ENCODE peak calls at places on chromosomes 11 and 22, in five cellular contexts. One of them, this sample, is unnamed.

GRCh38 chr11:62664405-62665074 is 470 bp downstream of the C11orf98 start:
- DNase-seq in AG10803: peak
- DNase-seq in GM12865: peak
- DNase-seq in prostate gland: no peak
- DNase-seq in astrocyte of the spinal cord: no peak
- DNase-seq in this sample: peak

GRCh38 chr11:5600374-5600851 is 4.0 kb downstream of the TRIM6 start:
- DNase-seq in AG10803: peak
- DNase-seq in GM12865: peak
- DNase-seq in astrocyte of the spinal cord: peak
- DNase-seq in prostate gland: peak
- DNase-seq in this sample: peak

GRCh38 chr11:124917115-124917637 is 1.9 kb upstream of the HEPN1 start:
- DNase-seq in GM12865: no peak
- DNase-seq in AG10803: peak
- DNase-seq in astrocyte of the spinal cord: peak
- DNase-seq in prostate gland: no peak
- DNase-seq in this sample: peak

GRCh38 chr11:44138980-44139379 is 43.5 kb downstream of the EXT2 start:
- DNase-seq in astrocyte of the spinal cord: no peak
- DNase-seq in AG10803: no peak
- DNase-seq in GM12865: no peak
- DNase-seq in prostate gland: no peak
- DNase-seq in this sample: peak

GRCh38 chr11:95065336-95065735 is 1.4 kb upstream of the SRSF8 start:
- DNase-seq in prostate gland: no peak
- DNase-seq in GM12865: no peak
- DNase-seq in AG10803: no peak
- DNase-seq in astrocyte of the spinal cord: no peak
- DNase-seq in this sample: no peak

GRCh38 chr11:75773595-75774353 is 5.2 kb downstream of the DGAT2 start:
- DNase-seq in GM12865: peak
- DNase-seq in astrocyte of the spinal cord: no peak
- DNase-seq in AG10803: no peak
- DNase-seq in prostate gland: no peak
- DNase-seq in this sample: no peak

GRCh38 chr11:59761985-59762384 is 6.8 kb downstream of the STX3 start:
- DNase-seq in astrocyte of the spinal cord: no peak
- DNase-seq in prostate gland: no peak
- DNase-seq in GM12865: no peak
- DNase-seq in AG10803: no peak
- DNase-seq in this sample: no peak

GRCh38 chr11:14232652-14233051 is 126.3 kb downstream of the RRAS2 start:
- DNase-seq in prostate gland: no peak
- DNase-seq in AG10803: no peak
- DNase-seq in astrocyte of the spinal cord: no peak
- DNase-seq in GM12865: no peak
- DNase-seq in this sample: no peak

GRCh38 chr11:65743928-65744698 is 23.5 kb upstream of the RNASEH2C start:
- DNase-seq in GM12865: peak
- DNase-seq in prostate gland: no peak
- DNase-seq in AG10803: peak
- DNase-seq in astrocyte of the spinal cord: peak
- DNase-seq in this sample: peak

GRCh38 chr11:130525307-130525706 is 76.9 kb downstream of the ADAMTS15 start:
- DNase-seq in GM12865: no peak
- DNase-seq in astrocyte of the spinal cord: no peak
- DNase-seq in prostate gland: no peak
- DNase-seq in AG10803: no peak
- DNase-seq in this sample: no peak

GRCh38 chr11:117552626-117553025 is 225.0 kb downstream of the CEP164 start:
- DNase-seq in AG10803: no peak
- DNase-seq in prostate gland: no peak
- DNase-seq in astrocyte of the spinal cord: no peak
- DNase-seq in GM12865: no peak
- DNase-seq in this sample: no peak

GRCh38 chr22:23002612-23003180 is 67.6 kb upstream of the GNAZ start:
- DNase-seq in astrocyte of the spinal cord: no peak
- DNase-seq in AG10803: no peak
- DNase-seq in GM12865: no peak
- DNase-seq in prostate gland: no peak
- DNase-seq in this sample: no peak

GRCh38 chr11:44349328-44349727 is 39.4 kb upstream of the ALX4 start:
- DNase-seq in AG10803: no peak
- DNase-seq in GM12865: no peak
- DNase-seq in prostate gland: no peak
- DNase-seq in astrocyte of the spinal cord: no peak
- DNase-seq in this sample: no peak

GRCh38 chr11:65411681-65412070 is 10.9 kb upstream of the NEAT1 start:
- DNase-seq in AG10803: no peak
- DNase-seq in astrocyte of the spinal cord: no peak
- DNase-seq in prostate gland: no peak
- DNase-seq in GM12865: no peak
- DNase-seq in this sample: no peak

GRCh38 chr11:69394234-69394891 is 87.1 kb upstream of the LINC01488 start:
- DNase-seq in AG10803: no peak
- DNase-seq in prostate gland: no peak
- DNase-seq in GM12865: no peak
- DNase-seq in astrocyte of the spinal cord: no peak
- DNase-seq in this sample: no peak

GRCh38 chr22:19806213-19807160 is 45.9 kb downstream of the TBX1 start:
- DNase-seq in GM12865: no peak
- DNase-seq in AG10803: no peak
- DNase-seq in prostate gland: peak
- DNase-seq in astrocyte of the spinal cord: no peak
- DNase-seq in this sample: peak

GRCh38 chr11:68976095-68976494 is 4.7 kb downstream of the MRGPRD start:
- DNase-seq in AG10803: no peak
- DNase-seq in astrocyte of the spinal cord: no peak
- DNase-seq in GM12865: no peak
- DNase-seq in prostate gland: no peak
- DNase-seq in this sample: no peak

GRCh38 chr11:60169264-60169915 is 13.5 kb downstream of the MS4A6A start:
- DNase-seq in prostate gland: no peak
- DNase-seq in astrocyte of the spinal cord: peak
- DNase-seq in GM12865: peak
- DNase-seq in AG10803: no peak
- DNase-seq in this sample: no peak

GRCh38 chr11:10192036-10192435 is 102.0 kb downstream of the SBF2 start:
- DNase-seq in GM12865: no peak
- DNase-seq in astrocyte of the spinal cord: no peak
- DNase-seq in prostate gland: no peak
- DNase-seq in AG10803: peak
- DNase-seq in this sample: peak

GRCh38 chr11:68979931-68980775 is 633 bp downstream of the MRGPRD start:
- DNase-seq in GM12865: no peak
- DNase-seq in AG10803: no peak
- DNase-seq in astrocyte of the spinal cord: no peak
- DNase-seq in prostate gland: no peak
- DNase-seq in this sample: no peak

GRCh38 chr22:20949698-20950183 is 17.3 kb upstream of the AIFM3 start:
- DNase-seq in AG10803: no peak
- DNase-seq in astrocyte of the spinal cord: no peak
- DNase-seq in GM12865: no peak
- DNase-seq in prostate gland: no peak
- DNase-seq in this sample: no peak

GRCh38 chr11:35982061-35982460 is 38.2 kb downstream of the LDLRAD3 start:
- DNase-seq in astrocyte of the spinal cord: no peak
- DNase-seq in GM12865: no peak
- DNase-seq in AG10803: no peak
- DNase-seq in prostate gland: no peak
- DNase-seq in this sample: no peak

GRCh38 chr11:93512965-93513667 is 30.1 kb downstream of the SMCO4 start:
- DNase-seq in prostate gland: no peak
- DNase-seq in GM12865: no peak
- DNase-seq in AG10803: no peak
- DNase-seq in astrocyte of the spinal cord: no peak
- DNase-seq in this sample: no peak

GRCh38 chr22:44147821-44148574 is 32.7 kb upstream of the PARVG start:
- DNase-seq in prostate gland: no peak
- DNase-seq in astrocyte of the spinal cord: peak
- DNase-seq in AG10803: peak
- DNase-seq in GM12865: no peak
- DNase-seq in this sample: no peak

GRCh38 chr22:47059701-47060161 is 297.3 kb downstream of the TBC1D22A start:
- DNase-seq in prostate gland: no peak
- DNase-seq in AG10803: peak
- DNase-seq in GM12865: peak
- DNase-seq in astrocyte of the spinal cord: peak
- DNase-seq in this sample: no peak

GRCh38 chr11:134569195-134569594 is 157.2 kb upstream of the B3GAT1 start:
- DNase-seq in astrocyte of the spinal cord: no peak
- DNase-seq in prostate gland: no peak
- DNase-seq in AG10803: no peak
- DNase-seq in GM12865: no peak
- DNase-seq in this sample: no peak

GRCh38 chr11:1015826-1016565 is 20.5 kb downstream of the MUC6 start:
- DNase-seq in astrocyte of the spinal cord: no peak
- DNase-seq in AG10803: no peak
- DNase-seq in GM12865: no peak
- DNase-seq in prostate gland: no peak
- DNase-seq in this sample: no peak

GRCh38 chr22:44193537-44193896 is 12.8 kb downstream of the PARVG start:
- DNase-seq in astrocyte of the spinal cord: no peak
- DNase-seq in AG10803: no peak
- DNase-seq in GM12865: peak
- DNase-seq in prostate gland: no peak
- DNase-seq in this sample: no peak

GRCh38 chr11:130598433-130598832 is 150.0 kb downstream of the ADAMTS15 start:
- DNase-seq in astrocyte of the spinal cord: no peak
- DNase-seq in GM12865: no peak
- DNase-seq in AG10803: no peak
- DNase-seq in prostate gland: no peak
- DNase-seq in this sample: no peak

GRCh38 chr11:113114452-113115027 is 153.3 kb downstream of the NCAM1 start:
- DNase-seq in GM12865: peak
- DNase-seq in AG10803: peak
- DNase-seq in astrocyte of the spinal cord: peak
- DNase-seq in prostate gland: peak
- DNase-seq in this sample: peak

GRCh38 chr11:107457205-107457557 is 444 bp downstream of the CWF19L2 start:
- DNase-seq in prostate gland: no peak
- DNase-seq in AG10803: no peak
- DNase-seq in astrocyte of the spinal cord: no peak
- DNase-seq in GM12865: peak
- DNase-seq in this sample: no peak

GRCh38 chr11:118132385-118133151 is 20.1 kb downstream of the SCN4B start:
- DNase-seq in AG10803: no peak
- DNase-seq in prostate gland: no peak
- DNase-seq in GM12865: no peak
- DNase-seq in astrocyte of the spinal cord: no peak
- DNase-seq in this sample: no peak

GRCh38 chr11:11389238-11389637 is 36.2 kb upstream of the CSNK2A3 start:
- DNase-seq in prostate gland: no peak
- DNase-seq in AG10803: no peak
- DNase-seq in astrocyte of the spinal cord: no peak
- DNase-seq in GM12865: no peak
- DNase-seq in this sample: no peak

GRCh38 chr11:83941050-83941449 is 654.9 kb upstream of the CCDC90B start:
- DNase-seq in prostate gland: no peak
- DNase-seq in astrocyte of the spinal cord: no peak
- DNase-seq in GM12865: no peak
- DNase-seq in AG10803: no peak
- DNase-seq in this sample: no peak

GRCh38 chr11:66866420-66867010 is 9.7 kb downstream of the LRFN4 start:
- DNase-seq in astrocyte of the spinal cord: no peak
- DNase-seq in prostate gland: no peak
- DNase-seq in GM12865: no peak
- DNase-seq in AG10803: no peak
- DNase-seq in this sample: no peak

GRCh38 chr22:37609240-37610152 is 862 bp downstream of the GGA1 start:
- DNase-seq in AG10803: no peak
- DNase-seq in astrocyte of the spinal cord: no peak
- DNase-seq in GM12865: peak
- DNase-seq in prostate gland: no peak
- DNase-seq in this sample: peak

GRCh38 chr22:37604875-37605274 is 3.8 kb upstream of the GGA1 start:
- DNase-seq in GM12865: peak
- DNase-seq in astrocyte of the spinal cord: no peak
- DNase-seq in AG10803: no peak
- DNase-seq in prostate gland: no peak
- DNase-seq in this sample: no peak

GRCh38 chr22:37608477-37609239 is at the start of gene GGA1:
- DNase-seq in AG10803: peak
- DNase-seq in astrocyte of the spinal cord: peak
- DNase-seq in prostate gland: peak
- DNase-seq in GM12865: peak
- DNase-seq in this sample: peak

GRCh38 chr22:37607912-37608476 is 640 bp upstream of the GGA1 start:
- DNase-seq in prostate gland: no peak
- DNase-seq in AG10803: no peak
- DNase-seq in GM12865: no peak
- DNase-seq in astrocyte of the spinal cord: no peak
- DNase-seq in this sample: no peak

GRCh38 chr22:37607010-37607911 is 1.4 kb upstream of the GGA1 start:
- DNase-seq in prostate gland: peak
- DNase-seq in GM12865: peak
- DNase-seq in AG10803: peak
- DNase-seq in astrocyte of the spinal cord: peak
- DNase-seq in this sample: peak
- TF ChIP-seq CTCF in prostate gland: peak
- TF ChIP-seq CTCF in GM12865: peak
- TF ChIP-seq CTCF in AG10803: peak
- TF ChIP-seq CTCF in astrocyte of the spinal cord: peak
- TF ChIP-seq CTCF in this sample: peak

GRCh38 chr11:131796541-131796940 is 426.1 kb downstream of the NTM start:
- DNase-seq in GM12865: no peak
- DNase-seq in astrocyte of the spinal cord: no peak
- DNase-seq in AG10803: no peak
- DNase-seq in prostate gland: no peak
- DNase-seq in this sample: no peak
- H3K4me3 ChIP-seq in GM12865: no peak
- H3K4me3 ChIP-seq in astrocyte of the spinal cord: no peak
- H3K4me3 ChIP-seq in AG10803: no peak
- H3K4me3 ChIP-seq in prostate gland: no peak
- H3K4me3 ChIP-seq in this sample: no peak

DNA sequence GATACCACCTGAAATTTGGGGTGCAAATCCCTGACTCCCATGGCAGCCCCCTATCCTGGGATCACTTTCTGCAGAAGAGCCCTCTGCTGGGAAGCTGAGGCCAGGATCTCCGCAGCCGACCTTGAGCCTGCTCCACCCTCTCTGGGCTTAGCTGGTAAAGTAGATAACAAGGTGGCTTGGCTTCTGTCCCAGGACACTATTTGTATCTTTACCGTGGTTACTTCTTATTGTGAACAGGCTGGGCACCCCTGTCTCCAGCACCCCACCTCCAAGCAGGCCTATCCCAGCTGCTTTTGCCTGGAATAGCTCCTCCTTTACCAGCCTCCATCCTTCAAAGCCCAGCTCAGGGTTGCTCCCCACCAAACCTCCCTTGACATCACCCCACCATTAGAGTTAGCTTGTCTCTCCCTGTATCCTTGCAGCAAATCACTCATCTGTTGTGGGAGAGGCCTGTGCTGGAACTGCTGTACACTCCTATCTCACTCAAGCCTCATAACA is 35.2 kb upstream of the P2RY2 start:
- DNase-seq in prostate gland: no peak
- DNase-seq in AG10803: no peak
- DNase-seq in astrocyte of the spinal cord: no peak
- DNase-seq in GM12865: no peak
- DNase-seq in this sample: peak
- TF ChIP-seq CTCF in prostate gland: no peak
- TF ChIP-seq CTCF in AG10803: no peak
- TF ChIP-seq CTCF in astrocyte of the spinal cord: no peak
- TF ChIP-seq CTCF in GM12865: no peak
- TF ChIP-seq CTCF in this sample: no peak

GRCh38 chr22:45318168-45318557 is 8.4 kb downstream of the FAM118A start:
- DNase-seq in astrocyte of the spinal cord: peak
- DNase-seq in AG10803: peak
- DNase-seq in prostate gland: no peak
- DNase-seq in GM12865: peak
- DNase-seq in this sample: peak
- H3K4me3 ChIP-seq in astrocyte of the spinal cord: no peak
- H3K4me3 ChIP-seq in AG10803: no peak
- H3K4me3 ChIP-seq in prostate gland: no peak
- H3K4me3 ChIP-seq in GM12865: peak
- H3K4me3 ChIP-seq in this sample: peak